ENCODE peak calls at places on chromosomes 6 and 20, in seven cellular contexts. L is NCI-H774; W is CD8-positive, alpha-beta T cell; S is activated CD4-positive, alpha-beta T cell treated with anti-CD3 and anti-CD28 coated beads, Interleukin-2, amount 50 U/mL, for 1 hour; C is nucleus accumbens; U is aorta; K is memory B cell. X is an unnamed sample.
A peak's percentile ranks its signal among the peaks of the same experiment; 100 is the strongest.

GRCh38 chr6:15364401-15365037 is 118.7 kb downstream of the JARID2 start:
- DNase-seq in L (no peak), W (no peak), S (no peak), C (no peak), U (no peak), K (no peak), X (no peak)

GRCh38 chr6:164168595-164168994 is 754.1 kb downstream of the QKI start:
- DNase-seq in L (no peak), W (no peak), S (no peak), C (no peak), U (no peak), K (no peak), X (no peak)

GRCh38 chr20:32191422-32191821 is 16.1 kb downstream of the PLAGL2 start:
- DNase-seq in L (no peak), W (no peak), S (no peak), C (no peak), U (no peak), K (no peak), X (no peak)

GRCh38 chr20:1240549-1240948 is 14.7 kb downstream of the RAD21L1 start:
- DNase-seq in L (no peak), W (no peak), S (no peak), C (no peak), U (no peak), K (no peak), X (no peak)

GRCh38 chr6:169725270-169726048 is 1.2 kb upstream of the PHF10 start:
- DNase-seq in L (peak; percentile 62), W (no peak), S (no peak), C (peak; percentile 26), U (peak; percentile 69), K (no peak), X (peak; percentile 16)

GRCh38 chr6:133587841-133588240 is 301.1 kb upstream of the TCF21 start:
- DNase-seq in L (no peak), W (no peak), S (no peak), C (no peak), U (no peak), K (no peak), X (no peak)

GRCh38 chr6:85498596-85499258 is 48.8 kb downstream of the NT5E start:
- DNase-seq in L (peak; percentile 44), W (no peak), S (no peak), C (no peak), U (no peak), K (no peak), X (peak; percentile 48)

GRCh38 chr20:1875762-1876161 is 19.4 kb upstream of the SIRPA start:
- DNase-seq in L (no peak), W (no peak), S (no peak), C (no peak), U (no peak), K (no peak), X (no peak)

X was measured in A172.